ENCODE peak calls at places on chromosomes 7 and 10, in six cellular contexts. Y, R, Z, B, I and H are unnamed samples.

GRCh38 chr10:118108194-118109026 is 61.7 kb upstream of the RAB11FIP2 start:
- DNase-seq in Y (peak), R (no peak), Z (peak), B (no peak), I (no peak), H (peak)

GRCh38 chr7:3641556-3641955 is 340.5 kb downstream of the SDK1 start:
- DNase-seq in Y (no peak), R (no peak), Z (no peak), B (no peak), I (no peak), H (no peak)

GRCh38 chr7:148535227-148535626 is 55.3 kb upstream of the C7orf33 start:
- DNase-seq in Y (no peak), R (no peak), Z (no peak), B (peak), I (no peak), H (peak)

GRCh38 chr10:580796-581195 is 108.7 kb downstream of the DIP2C start:
- DNase-seq in Y (peak), R (peak), Z (peak), B (no peak), I (no peak), H (peak)

GRCh38 chr7:24299192-24299591 is 15.2 kb downstream of the NPY start:
- DNase-seq in Y (no peak), R (no peak), Z (no peak), B (no peak), I (no peak), H (no peak)

GRCh38 chr10:109914966-109915365 is 8.3 kb downstream of the XPNPEP1 start:
- DNase-seq in Y (peak), R (peak), Z (peak), B (peak), I (no peak), H (peak)

GRCh38 chr10:125146791-125147604 is 13.4 kb downstream of the CTBP2 start:
- DNase-seq in Y (peak), R (no peak), Z (peak), B (no peak), I (no peak), H (peak)

GRCh38 chr7:41448104-41448503 is 254.8 kb downstream of the INHBA start:
- DNase-seq in Y (peak), R (no peak), Z (no peak), B (no peak), I (no peak), H (peak)

GRCh38 chr10:16987129-16987670 is 142.4 kb downstream of the CUBN start:
- DNase-seq in Y (peak), R (peak), Z (peak), B (no peak), I (no peak), H (peak)

GRCh38 chr10:44908071-44908709 is 2.9 kb upstream of the TMEM72 start:
- DNase-seq in Y (peak), R (peak), Z (no peak), B (no peak), I (no peak), H (peak)

GRCh38 chr7:46210467-46210866 is 289.4 kb upstream of the IGFBP3 start:
- DNase-seq in Y (peak), R (no peak), Z (no peak), B (no peak), I (no peak), H (no peak)

GRCh38 chr7:39735903-39736302 is 112.5 kb downstream of the RALA start:
- DNase-seq in Y (peak), R (no peak), Z (no peak), B (no peak), I (no peak), H (peak)

GRCh38 chr7:51111256-51111655 is 205.4 kb downstream of the COBL start:
- DNase-seq in Y (no peak), R (no peak), Z (no peak), B (no peak), I (no peak), H (no peak)

GRCh38 chr7:42672339-42672990 is 239.4 kb downstream of the C7orf25 start:
- DNase-seq in Y (peak), R (no peak), Z (peak), B (no peak), I (no peak), H (peak)

GRCh38 chr10:4736608-4737007 is 89.4 kb upstream of the AKR1E2 start:
- DNase-seq in Y (no peak), R (no peak), Z (no peak), B (no peak), I (no peak), H (no peak)

GRCh38 chr7:133987582-133987981 is 139.6 kb upstream of the LRGUK start:
- DNase-seq in Y (no peak), R (no peak), Z (no peak), B (no peak), I (no peak), H (no peak)

GRCh38 chr10:37710831-37711616 is 146.4 kb downstream of the ZNF248 start:
- DNase-seq in Y (peak), R (no peak), Z (no peak), B (no peak), I (peak), H (no peak)

GRCh38 chr7:27130540-27131389 is at the start of gene HOXA4:
- DNase-seq in Y (peak), R (no peak), Z (no peak), B (peak), I (peak), H (peak)

GRCh38 chr10:92855560-92855959 is 7.2 kb downstream of the EXOC6 start:
- DNase-seq in Y (no peak), R (no peak), Z (no peak), B (no peak), I (no peak), H (no peak)

GRCh38 chr7:76303829-76304505 is 1.5 kb downstream of the HSPB1 start:
- DNase-seq in Y (no peak), R (no peak), Z (peak), B (peak), I (no peak), H (peak)

GRCh38 chr10:91672021-91672608 is 39.2 kb upstream of the PPP1R3C start:
- DNase-seq in Y (peak), R (peak), Z (peak), B (no peak), I (no peak), H (peak)

GRCh38 chr10:60363187-60363586 is 26.5 kb downstream of the ANK3 start:
- DNase-seq in Y (no peak), R (no peak), Z (no peak), B (no peak), I (no peak), H (no peak)

GRCh38 chr10:61279400-61279799 is 173.8 kb downstream of the TMEM26 start:
- DNase-seq in Y (no peak), R (no peak), Z (no peak), B (no peak), I (no peak), H (no peak)

GRCh38 chr10:62585211-62585758 is 211.1 kb downstream of the ZNF365 start:
- DNase-seq in Y (no peak), R (no peak), Z (no peak), B (no peak), I (no peak), H (no peak)

GRCh38 chr10:132606536-132607316 is 69.1 kb downstream of the INPP5A start:
- DNase-seq in Y (no peak), R (no peak), Z (no peak), B (no peak), I (peak), H (peak)

GRCh38 chr10:120927352-120927751 is 76.2 kb downstream of the WDR11 start:
- DNase-seq in Y (no peak), R (no peak), Z (no peak), B (no peak), I (no peak), H (no peak)

GRCh38 chr7:106871793-106872571 is 6.9 kb downstream of the PIK3CG start:
- DNase-seq in Y (no peak), R (no peak), Z (peak), B (no peak), I (no peak), H (no peak)
- H3K4me3 ChIP-seq in Y (no peak), R (no peak), Z (no peak), B (no peak), I (no peak), H (no peak)

GRCh38 chr7:117875566-117875965 is 2.3 kb upstream of the CTTNBP2 start:
- DNase-seq in Y (no peak), R (no peak), Z (no peak), B (no peak), I (no peak), H (no peak)
- TF ChIP-seq CTCF in Y (no peak), R (peak), Z (peak), B (no peak), I (peak), H (no peak)

GRCh38 chr7:157000741-157001653 is 9.5 kb downstream of the MNX1 start:
- DNase-seq in Y (no peak), R (no peak), Z (no peak), B (no peak), I (no peak), H (no peak)

GRCh38 chr7:156998988-156999610 is 11.4 kb downstream of the MNX1 start:
- DNase-seq in Y (no peak), R (no peak), Z (no peak), B (no peak), I (no peak), H (no peak)

GRCh38 chr7:157000047-157000726 is 10.3 kb downstream of the MNX1 start:
- DNase-seq in Y (no peak), R (no peak), Z (no peak), B (no peak), I (no peak), H (no peak)

GRCh38 chr7:157001920-157002818 is 8.3 kb downstream of the MNX1 start:
- DNase-seq in Y (no peak), R (no peak), Z (no peak), B (no peak), I (no peak), H (no peak)

GRCh38 chr7:156999611-157000046 is 10.8 kb downstream of the MNX1 start:
- DNase-seq in Y (no peak), R (no peak), Z (no peak), B (no peak), I (no peak), H (no peak)
- H3K4me3 ChIP-seq in Y (no peak), R (peak), Z (peak), B (peak), I (peak), H (no peak)

GRCh38 chr10:7856685-7857084 is 38.4 kb downstream of the TAF3 start:
- DNase-seq in Y (no peak), R (no peak), Z (no peak), B (no peak), I (no peak), H (no peak)
- TF ChIP-seq CTCF in Y (no peak), R (no peak), Z (no peak), B (no peak), I (no peak), H (no peak)